ENCODE peak calls at places on chromosomes 1 and 21, in nine cellular contexts. J is sigmoid colon, X is thyroid gland, A is SK-N-SH, B is pancreas, U is cardiac muscle cell, V is GM23338, O is mesothelial cell of epicardium, T is Calu3. Z is an unnamed sample.

GRCh38 chr1:105027838-105028471 is 1278.3 kb downstream of the AMY1C start:
- DNase-seq in V (peak; percentile 23), T (no peak), J (no peak), B (no peak), X (no peak), A (no peak), O (no peak), U (no peak), Z (no peak)

GRCh38 chr1:234726359-234726836 is 116.4 kb upstream of the IRF2BP2 start:
- DNase-seq in A (no peak), V (peak; percentile 36), J (peak; percentile 64), U (peak; percentile 50), O (no peak), X (peak; percentile 39), T (no peak), B (no peak), Z (no peak)

GRCh38 chr1:22835920-22836319 is 125.3 kb downstream of the EPHB2 start:
- DNase-seq in O (peak; percentile 57), U (no peak), T (no peak), V (no peak), B (no peak), J (no peak), X (no peak), A (no peak), Z (no peak)

GRCh38 chr1:209355415-209355814 is 228.1 kb upstream of the CAMK1G start:
- DNase-seq in V (no peak), J (no peak), O (no peak), T (no peak), A (no peak), X (no peak), U (no peak), B (no peak), Z (no peak)

GRCh38 chr1:76901158-76901767 is 34.0 kb downstream of the ST6GALNAC5 start:
- DNase-seq in A (peak; percentile 27), U (peak; percentile 74), X (peak; percentile 14), O (no peak), B (no peak), J (no peak), V (peak; percentile 80), T (peak; percentile 60), Z (peak; percentile 17)

GRCh38 chr1:24514946-24515345 is 12.3 kb downstream of the RCAN3 start:
- DNase-seq in T (no peak), X (no peak), J (no peak), V (no peak), A (no peak), O (no peak), U (no peak), B (no peak), Z (no peak)

GRCh38 chr1:185156321-185156853 is 366 bp downstream of the TRMT1L start:
- DNase-seq in O (no peak), V (peak; percentile 53), U (no peak), X (no peak), B (no peak), A (no peak), T (no peak), J (no peak), Z (no peak)

GRCh38 chr1:3452866-3453175 is 1.6 kb upstream of the ARHGEF16 start:
- DNase-seq in J (no peak), U (no peak), V (no peak), B (no peak), O (no peak), X (no peak), A (no peak), T (no peak), Z (no peak)

GRCh38 chr1:92916899-92917298 is 44.4 kb downstream of the DIPK1A start:
- DNase-seq in A (no peak), O (no peak), T (no peak), B (no peak), U (no peak), V (no peak), X (no peak), J (no peak), Z (no peak)

GRCh38 chr1:72557446-72558049 is 275.2 kb upstream of the NEGR1 start:
- DNase-seq in T (peak; percentile 36), X (no peak), J (no peak), A (no peak), V (peak; percentile 74), B (no peak), U (peak; percentile 9), O (no peak), Z (no peak)

GRCh38 chr1:17201201-17202021 is 3.5 kb upstream of the PADI1 start:
- DNase-seq in T (peak; percentile 52), O (no peak), J (peak; percentile 60), U (no peak), V (no peak), A (no peak), B (no peak), X (no peak), Z (no peak)

GRCh38 chr1:7424352-7424890 is 346.7 kb upstream of the VAMP3 start:
- DNase-seq in V (no peak), U (no peak), B (peak; percentile 77), O (no peak), X (no peak), A (no peak), T (no peak), J (peak; percentile 42), Z (no peak)

GRCh38 chr21:46128106-46128982 is 27.0 kb downstream of the FTCD start:
- DNase-seq in V (no peak), A (peak; percentile 89), U (peak; percentile 95), T (no peak), B (no peak), X (no peak), O (no peak), J (peak; percentile 65), Z (no peak)

GRCh38 chr1:213995603-213996002 is 7.8 kb downstream of the PROX1 start:
- DNase-seq in X (no peak), V (no peak), A (no peak), O (no peak), B (no peak), U (no peak), J (no peak), T (no peak), Z (no peak)

DNA sequence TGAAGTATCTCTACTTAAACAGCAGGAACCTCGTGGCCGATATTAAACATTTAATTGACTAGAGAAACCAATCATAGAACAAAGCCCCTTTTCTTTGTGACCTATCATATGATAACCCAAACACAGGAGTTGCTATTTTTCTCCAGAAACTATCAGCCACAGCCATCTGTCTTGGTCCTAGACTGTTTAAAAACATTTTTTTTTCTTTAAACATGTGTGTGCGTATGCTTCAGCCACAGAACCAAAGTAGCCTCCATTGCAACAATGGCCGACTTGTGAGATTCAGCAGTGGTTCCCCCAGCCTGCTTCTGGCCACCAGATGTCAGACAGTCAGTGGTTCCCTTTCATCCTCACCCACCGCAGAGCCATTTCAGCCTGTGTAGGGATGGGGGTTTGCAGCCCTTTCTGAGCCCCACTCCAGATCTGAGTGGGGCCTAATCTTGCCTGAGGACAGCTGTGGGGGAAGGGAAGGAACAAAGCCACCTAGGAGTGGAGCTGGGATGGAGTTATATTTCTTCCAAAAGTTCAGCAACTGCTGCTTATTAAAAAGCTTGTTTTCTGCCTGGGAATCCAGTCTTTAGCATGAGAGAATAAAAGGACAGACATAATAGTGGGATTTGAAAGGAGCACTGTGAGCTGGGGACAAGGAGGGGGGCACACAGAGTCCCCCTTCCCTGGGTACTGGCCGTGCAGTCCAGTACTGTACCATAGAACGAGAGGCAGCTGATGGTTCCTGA is 11.7 kb upstream of the IGSF3 start:
- DNase-seq in B (no peak), J (no peak), O (no peak), X (no peak), U (no peak), T (no peak), A (peak; percentile 61), V (peak; percentile 19), Z (no peak)
- TF ChIP-seq CTCF in B (no peak), J (no peak), O (no peak), X (no peak), U (no peak), T (no peak), A (no peak), V (no peak), Z (no peak)

GRCh38 chr1:94396356-94396755 is 21.8 kb upstream of the ABCD3 start:
- DNase-seq in V (peak; percentile 78), A (no peak), U (peak; percentile 21), O (no peak), J (no peak), B (no peak), X (no peak), T (no peak), Z (no peak)
- TF ChIP-seq CTCF in V (peak; percentile 52), A (peak; percentile 18), U (peak; percentile 37), O (no peak), J (peak; percentile 10), B (no peak), X (no peak), T (no peak), Z (peak; percentile 26)

DNA sequence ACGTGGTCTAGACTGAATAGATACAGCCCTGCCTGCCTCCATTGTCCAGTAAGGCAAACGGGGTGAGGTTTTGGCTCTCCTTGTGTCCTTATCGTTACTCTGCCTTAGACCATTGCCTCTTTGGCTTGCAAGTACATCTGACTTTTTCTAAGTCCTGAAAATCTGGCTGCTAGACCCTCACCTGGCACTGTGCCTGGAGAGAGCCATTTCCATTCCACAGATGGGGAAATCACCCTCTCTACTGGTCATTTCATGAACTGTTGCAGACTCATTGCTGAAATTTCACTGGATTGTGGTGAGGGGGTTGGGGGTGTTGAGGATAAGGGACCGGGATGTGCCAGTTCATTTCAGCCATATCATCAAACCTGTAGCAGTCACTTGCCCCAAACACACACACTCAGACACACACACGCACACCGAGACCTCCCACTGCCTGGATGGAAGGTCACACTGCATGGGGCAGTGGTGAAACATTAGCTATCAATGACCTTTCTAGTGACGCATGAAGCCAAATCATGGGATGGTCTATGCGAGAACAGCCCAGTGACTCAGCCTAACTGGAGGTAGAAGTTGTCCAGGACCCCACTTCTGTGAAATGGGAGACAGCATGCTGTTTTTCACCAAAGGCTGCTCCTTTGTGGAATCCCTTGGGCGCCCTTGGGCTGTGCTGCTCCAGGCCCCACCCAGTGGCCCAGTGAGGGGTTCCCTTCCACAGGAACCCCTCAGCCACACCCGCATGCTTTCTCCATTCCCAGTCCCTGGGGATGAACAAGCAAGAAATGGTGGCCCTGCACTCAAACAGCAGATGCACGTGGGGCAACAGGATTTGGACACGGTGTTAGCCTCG is 34.9 kb upstream of the VASH2 start:
- DNase-seq in J (peak; percentile 81), U (peak; percentile 52), B (peak; percentile 23), A (peak; percentile 80), O (peak; percentile 72), V (peak; percentile 83), X (peak; percentile 67), T (peak; percentile 55), Z (peak; percentile 72)
- TF ChIP-seq CTCF in J (peak; percentile 15), U (peak; percentile 69), B (no peak), A (peak; percentile 41), O (no peak), V (peak; percentile 69), X (no peak), T (peak; percentile 74), Z (peak; percentile 94)

DNA sequence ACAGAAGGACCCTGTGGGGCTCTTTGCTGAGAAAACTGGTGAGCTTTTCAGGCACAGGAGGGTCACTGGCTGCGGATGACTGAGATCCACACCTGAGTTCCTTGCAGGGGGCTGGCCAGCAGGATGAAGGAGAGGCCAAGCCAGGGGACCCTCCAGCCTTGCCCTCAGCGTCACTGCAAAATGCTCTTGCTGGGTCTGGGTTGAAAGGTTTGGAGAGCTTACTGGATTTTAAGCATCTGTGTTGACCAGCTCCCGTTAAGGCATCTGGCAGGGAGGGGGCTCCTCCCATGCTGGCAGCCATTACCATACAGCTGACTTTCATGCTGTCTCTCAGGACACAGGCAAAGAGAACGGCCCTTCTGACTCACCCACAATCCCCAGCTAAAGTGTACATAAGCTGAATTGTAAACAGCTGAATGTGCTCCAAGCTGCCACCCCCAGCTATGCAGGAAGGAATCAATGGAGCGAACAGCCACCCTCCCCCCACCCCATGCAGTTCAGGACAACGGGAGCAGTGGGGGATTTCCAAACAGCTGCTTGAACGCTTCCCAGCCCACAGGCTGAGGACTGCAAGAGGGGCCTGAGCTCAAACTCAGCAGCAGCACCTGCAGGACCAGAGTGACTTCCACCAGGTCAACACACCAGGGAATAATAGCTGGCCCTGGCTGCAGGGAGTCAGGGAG is 21.3 kb upstream of the A3GALT2 start:
- DNase-seq in U (no peak), V (peak; percentile 65), X (peak; percentile 91), T (peak; percentile 65), B (peak; percentile 90), O (no peak), J (peak; percentile 93), A (no peak), Z (no peak)
- TF ChIP-seq CTCF in U (no peak), V (no peak), X (no peak), T (no peak), B (no peak), O (no peak), J (no peak), A (no peak), Z (no peak)

Z was measured in D721Med.